ENCODE peak calls at places on chromosomes 12 and 14, in seven cellular contexts. T is mesendoderm, K is adipocyte, Y is neural progenitor cell, U is fibroblast of lung, E is HepG2, R is kidney. I is an unnamed sample.

GRCh38 chr12:130715996-130716917 is at the start of gene RIMBP2:
- DNase-seq in K (peak), U (peak), E (no peak), T (peak), Y (peak), R (peak), I (no peak)

GRCh38 chr14:100629696-100630095 is 42.5 kb upstream of the BEGAIN start:
- DNase-seq in T (no peak), Y (no peak), K (no peak), R (no peak), U (peak), E (no peak), I (no peak)

GRCh38 chr14:71497645-71498086 is 434.6 kb upstream of the RGS6 start:
- DNase-seq in E (no peak), K (no peak), Y (no peak), U (peak), T (no peak), R (no peak), I (no peak)

GRCh38 chr12:69738351-69739286 is at the start of gene RAB3IP:
- DNase-seq in E (peak), T (peak), U (peak), R (peak), K (peak), Y (peak), I (peak)

GRCh38 chr14:99234982-99235491 is 37.0 kb downstream of the BCL11B start:
- DNase-seq in R (no peak), Y (peak), E (no peak), U (peak), K (no peak), T (peak), I (no peak)

GRCh38 chr12:3432176-3432742 is 58.7 kb upstream of the PRMT8 start:
- DNase-seq in R (no peak), U (no peak), T (peak), Y (peak), E (peak), K (no peak), I (peak)

GRCh38 chr14:105200074-105200473 is 19.0 kb upstream of the NUDT14 start:
- DNase-seq in Y (no peak), K (no peak), U (no peak), E (no peak), R (no peak), T (no peak), I (no peak)

GRCh38 chr12:132424118-132424438 is 65.9 kb upstream of the FBRSL1 start:
- DNase-seq in R (no peak), Y (peak), U (no peak), K (no peak), E (no peak), T (peak), I (no peak)

GRCh38 chr14:61673305-61673704 is 22.0 kb upstream of the HIF1A start:
- DNase-seq in Y (no peak), T (peak), K (peak), R (no peak), E (no peak), U (peak), I (no peak)

GRCh38 chr12:94561943-94562411 is 88.4 kb downstream of the TMCC3 start:
- DNase-seq in Y (no peak), K (no peak), E (no peak), R (peak), T (no peak), U (peak), I (no peak)

GRCh38 chr14:23055621-23056256 is 1.6 kb downstream of the CDH24 start:
- DNase-seq in E (no peak), R (peak), Y (no peak), K (no peak), T (no peak), U (peak), I (no peak)

GRCh38 chr14:95601650-95602049 is 66.8 kb downstream of the GLRX5 start:
- DNase-seq in K (no peak), Y (no peak), R (no peak), T (peak), E (no peak), U (no peak), I (no peak)

GRCh38 chr14:51650721-51651387 is 856 bp upstream of the FRMD6 start:
- DNase-seq in U (no peak), E (no peak), R (peak), K (peak), T (peak), Y (peak), I (peak)

GRCh38 chr14:103500148-103500990 is 22.3 kb downstream of the CKB start:
- DNase-seq in U (peak), Y (peak), T (peak), E (peak), R (peak), K (peak), I (peak)

GRCh38 chr14:51342226-51342625 is 102.2 kb downstream of the TMX1 start:
- DNase-seq in U (peak), Y (no peak), T (no peak), R (no peak), E (peak), K (no peak), I (no peak)

GRCh38 chr14:104894331-104895206 is 29.5 kb downstream of the CEP170B start:
- DNase-seq in E (no peak), T (no peak), Y (no peak), U (no peak), K (no peak), R (peak), I (no peak)

GRCh38 chr12:51065530-51065929 is 17.4 kb downstream of the LETMD1 start:
- DNase-seq in R (no peak), Y (no peak), T (no peak), U (no peak), E (peak), K (no peak), I (no peak)

GRCh38 chr12:124094733-124095132 is 121.7 kb downstream of the ZNF664 start:
- DNase-seq in Y (no peak), E (no peak), T (no peak), K (no peak), U (no peak), R (no peak), I (no peak)

GRCh38 chr12:124231980-124232653 is 62.8 kb upstream of the RFLNA start:
- DNase-seq in Y (no peak), T (no peak), R (no peak), E (no peak), U (no peak), K (no peak), I (peak)

GRCh38 chr12:65891987-65892481 is 67.8 kb downstream of the HMGA2 start:
- DNase-seq in Y (no peak), K (peak), T (peak), R (peak), E (no peak), U (peak), I (peak)

GRCh38 chr12:121740847-121741246 is 28.3 kb downstream of the TMEM120B start:
- DNase-seq in U (no peak), K (no peak), T (no peak), Y (no peak), R (no peak), E (no peak), I (no peak)

GRCh38 chr14:103121161-103121845 is 2.0 kb upstream of the TNFAIP2 start:
- DNase-seq in Y (no peak), R (peak), U (no peak), E (no peak), K (no peak), T (no peak), I (peak)

GRCh38 chr12:18430425-18431048 is 169.2 kb downstream of the PIK3C2G start:
- DNase-seq in K (peak), E (peak), Y (peak), U (peak), T (peak), R (no peak), I (peak)

GRCh38 chr14:22819191-22819988 is 4.2 kb upstream of the SLC7A7 start:
- DNase-seq in T (peak), K (peak), R (peak), Y (no peak), U (peak), E (peak), I (peak)

GRCh38 chr12:119176267-119177055 is 2.3 kb upstream of the HSPB8 start:
- DNase-seq in Y (peak), K (peak), E (peak), U (peak), R (peak), T (peak), I (peak)

GRCh38 chr12:128852885-128853284 is 393 bp upstream of the GLT1D1 start:
- DNase-seq in K (no peak), Y (no peak), U (no peak), R (no peak), T (no peak), E (no peak), I (no peak)

GRCh38 chr12:15899282-15899870 is 11.8 kb upstream of the DERA start:
- DNase-seq in Y (peak), E (peak), R (no peak), K (peak), U (no peak), T (no peak), I (no peak)

GRCh38 chr12:23066095-23066494 is 441.1 kb downstream of the ETNK1 start:
- DNase-seq in K (no peak), U (peak), T (no peak), E (no peak), R (no peak), Y (no peak), I (no peak)

GRCh38 chr12:54379401-54380201 is 4.9 kb downstream of the ZNF385A start:
- DNase-seq in E (peak), R (peak), U (peak), Y (peak), K (peak), T (peak), I (peak)

GRCh38 chr12:13258212-13258611 is 61.7 kb downstream of the EMP1 start:
- DNase-seq in U (no peak), K (peak), E (no peak), Y (peak), T (peak), R (no peak), I (no peak)

GRCh38 chr12:13254311-13254710 is 57.8 kb downstream of the EMP1 start:
- DNase-seq in U (no peak), E (no peak), T (no peak), K (no peak), R (no peak), Y (no peak), I (no peak)

GRCh38 chr12:13256705-13257045 is 60.1 kb downstream of the EMP1 start:
- DNase-seq in Y (no peak), T (no peak), R (no peak), K (no peak), U (no peak), E (no peak), I (no peak)

GRCh38 chr12:13257356-13257875 is 60.9 kb downstream of the EMP1 start:
- DNase-seq in T (no peak), R (no peak), E (no peak), U (peak), Y (no peak), K (no peak), I (no peak)

GRCh38 chr12:13255792-13256704 is 59.5 kb downstream of the EMP1 start:
- DNase-seq in E (peak), K (peak), T (peak), R (peak), U (peak), Y (peak), I (peak)
- H3K9ac ChIP-seq in E (no peak), K (peak), T (peak), R (no peak), U (no peak), Y (no peak), I (no peak)

GRCh38 chr14:36171607-36172006 is 4.9 kb downstream of the PTCSC3 start:
- DNase-seq in U (no peak), T (no peak), Y (no peak), R (no peak), K (no peak), E (no peak), I (no peak)

GRCh38 chr14:36177489-36177888 is 967 bp upstream of the PTCSC3 start:
- DNase-seq in E (no peak), R (no peak), U (no peak), T (no peak), Y (no peak), K (no peak), I (no peak)

GRCh38 chr14:36174767-36175424 is 1.6 kb downstream of the PTCSC3 start:
- DNase-seq in U (no peak), R (no peak), Y (no peak), K (no peak), E (no peak), T (no peak), I (no peak)

GRCh38 chr14:36176524-36176923 is at the start of gene PTCSC3:
- DNase-seq in K (peak), E (no peak), Y (no peak), U (no peak), R (no peak), T (no peak), I (no peak)

DNA sequence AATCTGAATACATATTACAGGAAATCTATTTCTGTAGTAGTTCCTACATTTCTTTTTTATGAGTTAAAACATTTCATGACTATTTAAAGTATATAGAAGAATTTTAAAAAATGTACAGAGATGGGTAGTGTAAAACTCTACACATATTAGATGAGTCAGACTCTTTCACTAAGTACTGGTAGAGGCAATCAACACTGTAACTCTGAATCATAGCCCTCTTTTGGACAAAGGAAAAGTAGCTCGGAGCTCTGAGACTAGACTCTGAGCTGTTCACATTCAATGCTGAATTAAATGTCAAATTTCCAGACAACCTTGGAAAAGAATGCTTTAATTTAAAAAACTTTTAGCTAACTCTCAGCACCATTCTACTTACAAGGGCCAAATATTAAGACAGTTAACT is 3.4 kb downstream of the PTCSC3 start:
- DNase-seq in Y (no peak), U (peak), T (no peak), R (no peak), E (no peak), K (no peak), I (no peak)
- H3K9ac ChIP-seq in Y (no peak), U (no peak), T (no peak), R (no peak), E (no peak), K (no peak), I (no peak)

DNA sequence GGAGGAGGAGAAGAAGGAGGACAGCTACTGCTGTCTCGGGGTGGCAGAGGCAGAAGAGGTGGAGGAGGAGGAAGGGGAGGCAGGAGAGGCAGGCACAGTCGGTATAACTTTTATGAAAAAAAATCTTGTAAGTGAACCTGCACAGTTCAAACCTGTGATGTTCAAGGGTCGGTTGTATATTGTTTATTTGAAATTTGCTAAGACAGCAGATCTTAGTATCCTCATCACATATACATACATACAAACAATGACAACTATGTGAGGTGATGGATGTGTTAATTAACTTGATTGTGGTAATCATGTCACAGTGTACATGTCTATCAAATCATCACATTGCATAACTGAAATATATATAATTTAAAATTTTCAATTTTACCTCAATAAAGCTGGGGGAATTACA is 19.0 kb downstream of the ACTN1 start:
- DNase-seq in T (no peak), Y (no peak), K (no peak), R (no peak), E (no peak), U (no peak), I (no peak)
- H3K9ac ChIP-seq in T (no peak), Y (no peak), K (no peak), R (no peak), E (no peak), U (no peak), I (no peak)

DNA sequence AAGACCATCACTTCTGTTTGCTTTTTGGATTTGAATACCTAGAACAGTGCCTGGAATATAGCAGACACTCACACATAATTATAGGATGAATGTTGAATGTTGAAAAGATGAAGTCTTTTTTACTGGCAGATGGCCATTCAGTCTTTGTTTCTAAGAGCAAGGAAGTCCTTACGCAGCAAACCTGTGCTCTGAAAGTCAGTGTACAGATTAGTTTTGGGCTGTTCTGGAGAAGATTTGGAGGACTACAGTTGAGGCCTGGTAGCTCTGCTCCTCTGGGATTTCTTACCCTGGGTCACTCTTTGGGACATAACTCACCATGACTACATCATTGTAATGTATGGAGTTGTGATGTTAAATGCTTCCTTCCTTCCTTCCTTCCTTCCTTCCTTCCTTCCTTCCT is 3.3 kb downstream of the OR4E2 start:
- DNase-seq in E (no peak), K (no peak), R (no peak), U (no peak), Y (no peak), T (no peak), I (no peak)
- H3K9ac ChIP-seq in E (no peak), K (no peak), R (no peak), U (no peak), Y (no peak), T (no peak), I (no peak)

DNA sequence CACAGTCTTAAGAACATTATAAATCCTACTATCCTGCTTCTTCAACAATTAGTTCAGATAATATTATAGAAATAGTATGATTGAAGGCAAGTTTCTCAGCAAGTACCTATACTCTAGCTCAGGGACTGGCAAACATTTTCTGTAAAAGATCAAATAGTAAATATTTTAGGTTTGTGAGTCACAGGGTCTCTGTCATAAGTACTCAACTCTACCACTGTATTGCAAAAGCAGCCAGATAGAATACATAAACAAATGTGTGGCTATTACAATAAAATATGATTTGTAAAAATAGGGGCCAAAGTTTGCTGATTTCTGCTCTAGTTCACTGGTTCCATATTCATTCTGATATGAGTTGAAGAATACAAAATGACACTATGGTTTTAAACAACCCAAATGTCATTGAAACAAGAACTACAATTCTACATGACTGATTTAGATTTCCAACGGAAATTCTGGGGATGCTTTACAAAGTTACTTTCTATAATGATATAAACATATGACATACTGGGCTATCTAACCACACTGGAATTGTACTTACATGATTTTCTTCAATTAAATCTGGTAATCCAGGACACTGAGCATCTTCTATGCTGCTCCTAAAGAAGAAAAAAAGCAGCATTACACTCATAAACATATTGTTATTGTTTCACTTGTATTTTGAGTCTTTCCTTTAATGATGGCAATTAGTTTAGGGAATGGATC is 23.2 kb downstream of the LGALS3 start:
- DNase-seq in K (peak), Y (no peak), E (no peak), U (peak), T (no peak), R (no peak), I (no peak)
- H3K9ac ChIP-seq in K (no peak), Y (no peak), E (no peak), U (no peak), T (no peak), R (no peak), I (no peak)

DNA sequence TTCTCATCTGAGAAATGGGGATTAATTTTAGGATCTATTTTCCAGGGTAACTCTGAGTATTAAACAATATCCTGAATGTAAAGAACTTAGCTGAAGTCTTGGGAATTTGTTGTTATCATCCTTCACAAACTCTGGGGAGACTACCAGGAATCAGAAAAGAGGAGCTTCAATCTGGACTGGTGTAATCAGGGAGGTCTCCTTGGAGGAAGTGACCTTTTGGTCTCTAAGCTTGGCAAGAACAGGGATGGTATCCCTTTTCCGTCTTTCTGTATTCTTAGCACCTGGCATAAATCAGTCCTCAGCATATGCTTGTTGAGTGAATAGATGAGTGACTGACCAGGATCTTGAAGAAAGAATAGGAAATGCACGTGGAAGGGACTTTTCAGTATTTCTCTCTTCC is 9.3 kb upstream of the RPH3A start:
- DNase-seq in K (no peak), E (no peak), U (no peak), R (no peak), T (no peak), Y (no peak), I (no peak)
- H3K9ac ChIP-seq in K (no peak), E (no peak), U (no peak), R (no peak), T (no peak), Y (no peak), I (no peak)

GRCh38 chr12:12087693-12088034 is 16.9 kb downstream of the BCL2L14 start:
- DNase-seq in R (no peak), U (no peak), E (no peak), K (no peak), T (no peak), Y (no peak), I (no peak)
- H3K9ac ChIP-seq in R (no peak), U (no peak), E (no peak), K (no peak), T (no peak), Y (no peak), I (no peak)

DNA sequence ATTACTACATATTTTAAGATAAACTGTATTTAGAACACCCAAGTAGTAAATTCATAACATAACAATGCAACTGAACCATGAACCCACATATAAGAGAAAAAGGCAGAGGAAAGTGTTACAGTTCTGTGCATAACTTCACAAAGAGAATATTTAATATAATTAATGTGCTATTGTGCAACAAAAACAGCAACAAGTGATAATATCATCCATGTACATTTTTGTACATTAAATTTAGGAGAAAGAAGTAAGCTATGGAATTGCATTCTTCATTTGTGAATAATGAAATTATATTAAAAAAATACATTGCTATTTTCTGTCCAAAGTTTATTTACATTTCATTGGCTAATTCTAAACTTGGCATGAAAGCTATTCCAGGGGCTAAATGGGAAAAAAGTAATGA is 72.6 kb downstream of the PLEKHG7 start:
- DNase-seq in R (no peak), K (no peak), T (no peak), U (no peak), Y (no peak), E (no peak), I (no peak)
- H3K9ac ChIP-seq in R (no peak), K (no peak), T (no peak), U (no peak), Y (no peak), E (no peak), I (no peak)

GRCh38 chr12:104985206-104985605 is 910 bp upstream of the NOPCHAP1 start:
- DNase-seq in E (peak), Y (no peak), T (no peak), U (no peak), R (no peak), K (no peak), I (no peak)
- H3K9ac ChIP-seq in E (peak), Y (no peak), T (no peak), U (no peak), R (no peak), K (peak), I (no peak)

I was measured in colonic mucosa.